ENCODE peak calls at places on chromosomes 16 and 17, in eight cellular contexts. N, C, H, J, U, G, M and X are unnamed samples.

GRCh38 chr17:29581583-29582253 is 7.7 kb downstream of the GIT1 start:
- DNase-seq in N (no peak), C (no peak), H (no peak), J (peak), U (no peak), G (no peak), M (no peak), X (peak)

GRCh38 chr17:33457477-33457876 is 164.4 kb upstream of the ASIC2 start:
- DNase-seq in N (no peak), C (no peak), H (no peak), J (no peak), U (no peak), G (no peak), M (no peak), X (no peak)

GRCh38 chr17:37764383-37764782 is 19.5 kb upstream of the HNF1B start:
- DNase-seq in N (no peak), C (no peak), H (no peak), J (no peak), U (no peak), G (no peak), M (no peak), X (no peak)

GRCh38 chr17:82234211-82235055 is 5.6 kb downstream of the SLC16A3 start:
- DNase-seq in N (no peak), C (no peak), H (no peak), J (peak), U (no peak), G (peak), M (no peak), X (no peak)

GRCh38 chr16:31453255-31454204 is 5.8 kb upstream of the ARMC5 start:
- DNase-seq in N (no peak), C (peak), H (no peak), J (peak), U (peak), G (peak), M (no peak), X (peak)

GRCh38 chr17:7177210-7177953 is 1.8 kb downstream of the ASGR1 start:
- DNase-seq in N (peak), C (peak), H (no peak), J (no peak), U (peak), G (peak), M (peak), X (peak)

GRCh38 chr16:51971184-51971583 is 575.8 kb downstream of the TOX3 start:
- DNase-seq in N (peak), C (no peak), H (no peak), J (no peak), U (no peak), G (no peak), M (no peak), X (no peak)

GRCh38 chr16:17561056-17561455 is 90.3 kb upstream of the XYLT1 start:
- DNase-seq in N (no peak), C (no peak), H (no peak), J (no peak), U (no peak), G (no peak), M (no peak), X (no peak)

GRCh38 chr16:88442811-88443576 is 10.1 kb upstream of the ZFPM1 start:
- DNase-seq in N (peak), C (peak), H (no peak), J (peak), U (peak), G (peak), M (peak), X (peak)

GRCh38 chr17:44757918-44758413 is 822 bp upstream of the ADAM11 start:
- DNase-seq in N (no peak), C (no peak), H (no peak), J (no peak), U (no peak), G (no peak), M (no peak), X (no peak)

GRCh38 chr16:11190585-11191565 is 65.1 kb downstream of the SOCS1 start:
- DNase-seq in N (no peak), C (no peak), H (no peak), J (no peak), U (no peak), G (no peak), M (no peak), X (no peak)

GRCh38 chr16:67967183-67967955 is 1.1 kb downstream of the SLC12A4 start:
- DNase-seq in N (no peak), C (no peak), H (no peak), J (peak), U (no peak), G (no peak), M (no peak), X (no peak)

GRCh38 chr17:75723201-75723930 is 2.1 kb downstream of the ITGB4 start:
- DNase-seq in N (no peak), C (peak), H (no peak), J (peak), U (no peak), G (no peak), M (no peak), X (no peak)

GRCh38 chr16:85206472-85207356 is 94.4 kb upstream of the CIBAR2 start:
- DNase-seq in N (no peak), C (peak), H (no peak), J (no peak), U (peak), G (no peak), M (no peak), X (peak)

GRCh38 chr17:45052052-45052772 is 780 bp upstream of the DCAKD start:
- DNase-seq in N (no peak), C (peak), H (no peak), J (peak), U (peak), G (peak), M (no peak), X (peak)

GRCh38 chr16:84897911-84898377 is 78.2 kb downstream of the CRISPLD2 start:
- DNase-seq in N (no peak), C (no peak), H (no peak), J (no peak), U (no peak), G (no peak), M (no peak), X (no peak)

GRCh38 chr17:77738666-77739531 is 219.6 kb upstream of the TNRC6C start:
- DNase-seq in N (no peak), C (no peak), H (no peak), J (peak), U (peak), G (no peak), M (peak), X (no peak)

GRCh38 chr17:32575865-32576264 is 89.1 kb downstream of the CDK5R1 start:
- DNase-seq in N (no peak), C (no peak), H (no peak), J (no peak), U (no peak), G (no peak), M (no peak), X (no peak)

GRCh38 chr17:8836821-8837426 is 30.6 kb downstream of the PIK3R6 start:
- DNase-seq in N (no peak), C (no peak), H (no peak), J (no peak), U (peak), G (no peak), M (no peak), X (no peak)

GRCh38 chr16:30951785-30952184 is 2.9 kb downstream of the ORAI3 start:
- DNase-seq in N (no peak), C (peak), H (no peak), J (peak), U (peak), G (no peak), M (peak), X (peak)

GRCh38 chr16:28986492-28986891 is 1.6 kb downstream of the LAT start:
- DNase-seq in N (no peak), C (no peak), H (no peak), J (no peak), U (no peak), G (no peak), M (no peak), X (no peak)

GRCh38 chr16:8571061-8571596 is 19.2 kb downstream of the TMEM114 start:
- DNase-seq in N (no peak), C (no peak), H (no peak), J (no peak), U (no peak), G (no peak), M (no peak), X (no peak)

GRCh38 chr16:55189975-55190636 is 133.9 kb upstream of the IRX6 start:
- DNase-seq in N (no peak), C (no peak), H (peak), J (no peak), U (no peak), G (no peak), M (no peak), X (no peak)

GRCh38 chr17:71511266-71511995 is 609.4 kb upstream of the SOX9 start:
- DNase-seq in N (no peak), C (no peak), H (no peak), J (no peak), U (no peak), G (no peak), M (no peak), X (no peak)

GRCh38 chr16:1871974-1872635 is at the start of gene MEIOB:
- DNase-seq in N (peak), C (peak), H (peak), J (peak), U (no peak), G (peak), M (no peak), X (peak)

GRCh38 chr17:7586673-7587419 is 3.0 kb downstream of the SOX15 start:
- DNase-seq in N (peak), C (peak), H (no peak), J (no peak), U (no peak), G (peak), M (no peak), X (no peak)

GRCh38 chr17:72135546-72136325 is 14.9 kb downstream of the SOX9 start:
- DNase-seq in N (no peak), C (no peak), H (no peak), J (no peak), U (no peak), G (no peak), M (no peak), X (no peak)

GRCh38 chr17:44108440-44109311 is 14.8 kb downstream of the HDAC5 start:
- DNase-seq in N (peak), C (peak), H (no peak), J (peak), U (peak), G (peak), M (peak), X (peak)

GRCh38 chr17:81037026-81037782 is 2.3 kb downstream of the BAIAP2 start:
- DNase-seq in N (no peak), C (no peak), H (no peak), J (no peak), U (peak), G (no peak), M (no peak), X (no peak)

GRCh38 chr16:89346869-89347268 is 129.4 kb downstream of the ZNF778 start:
- DNase-seq in N (no peak), C (no peak), H (no peak), J (no peak), U (no peak), G (no peak), M (no peak), X (peak)

GRCh38 chr17:19378416-19379293 is at the start of gene MAPK7:
- DNase-seq in N (no peak), C (peak), H (no peak), J (no peak), U (peak), G (peak), M (no peak), X (no peak)

GRCh38 chr17:50556803-50557202 is 3.7 kb upstream of the CACNA1G start:
- DNase-seq in N (no peak), C (no peak), H (no peak), J (no peak), U (no peak), G (no peak), M (no peak), X (no peak)

GRCh38 chr17:80313160-80313829 is 52.6 kb downstream of the RNF213 start:
- DNase-seq in N (no peak), C (no peak), H (no peak), J (peak), U (no peak), G (no peak), M (no peak), X (no peak)

GRCh38 chr17:39925282-39926134 is 1.9 kb downstream of the ORMDL3 start:
- DNase-seq in N (no peak), C (no peak), H (no peak), J (no peak), U (no peak), G (peak), M (no peak), X (no peak)

GRCh38 chr17:57603978-57604377 is 141.1 kb downstream of the CCDC182 start:
- DNase-seq in N (no peak), C (peak), H (no peak), J (no peak), U (no peak), G (no peak), M (no peak), X (no peak)

GRCh38 chr16:66309409-66309808 is 57.1 kb upstream of the CDH5 start:
- DNase-seq in N (no peak), C (no peak), H (no peak), J (no peak), U (no peak), G (no peak), M (no peak), X (no peak)

GRCh38 chr16:66311306-66311705 is 55.2 kb upstream of the CDH5 start:
- DNase-seq in N (no peak), C (no peak), H (no peak), J (no peak), U (no peak), G (no peak), M (no peak), X (no peak)

GRCh38 chr16:66318505-66318904 is 48.0 kb upstream of the CDH5 start:
- DNase-seq in N (no peak), C (no peak), H (no peak), J (no peak), U (no peak), G (no peak), M (no peak), X (no peak)

GRCh38 chr16:66320774-66321173 is 45.7 kb upstream of the CDH5 start:
- DNase-seq in N (no peak), C (no peak), H (no peak), J (no peak), U (no peak), G (no peak), M (no peak), X (no peak)

DNA sequence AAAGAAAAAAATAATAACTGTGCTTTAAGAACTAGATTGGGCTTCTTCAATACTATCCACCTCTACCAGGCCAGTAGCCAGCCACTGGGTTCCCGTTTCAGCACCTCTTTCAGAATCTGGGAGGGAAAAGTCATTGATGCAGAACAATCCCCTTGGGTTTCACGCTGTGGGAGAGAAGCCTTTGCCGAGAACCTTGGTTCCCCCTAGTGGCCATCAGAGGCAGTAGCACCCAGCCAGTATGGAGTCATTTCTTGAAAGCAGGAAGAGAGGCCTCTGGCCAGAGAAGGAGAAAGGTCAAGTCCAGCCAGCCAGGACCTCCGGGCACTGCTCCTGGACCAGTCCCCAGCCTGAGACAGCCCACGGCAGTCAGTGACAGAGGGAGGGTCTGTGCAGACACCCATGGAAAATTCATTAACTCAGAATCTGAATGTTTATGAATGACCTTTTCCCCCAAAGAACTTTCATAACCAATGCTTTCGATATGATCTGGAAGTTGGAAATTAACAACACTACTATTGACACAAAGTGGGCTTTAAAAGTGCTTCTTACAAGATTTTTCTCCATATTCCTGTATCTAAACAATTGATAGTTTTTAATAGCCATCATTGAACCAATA is 51.2 kb upstream of the CDH5 start:
- DNase-seq in N (peak), C (peak), H (peak), J (no peak), U (peak), G (peak), M (peak), X (peak)
- TF ChIP-seq EP300 in N (no peak), C (no peak), H (no peak), J (no peak), U (no peak), G (no peak), M (no peak), X (no peak)

GRCh38 chr16:58385218-58385773 is 7.0 kb upstream of the GINS3 start:
- DNase-seq in N (no peak), C (no peak), H (no peak), J (no peak), U (no peak), G (no peak), M (no peak), X (no peak)

GRCh38 chr16:58379736-58380135 is 12.5 kb upstream of the GINS3 start:
- DNase-seq in N (no peak), C (no peak), H (no peak), J (no peak), U (no peak), G (no peak), M (no peak), X (no peak)

GRCh38 chr16:58389724-58390123 is 2.5 kb upstream of the GINS3 start:
- DNase-seq in N (no peak), C (no peak), H (no peak), J (no peak), U (no peak), G (no peak), M (no peak), X (no peak)

GRCh38 chr16:58381661-58382060 is 10.6 kb upstream of the GINS3 start:
- DNase-seq in N (no peak), C (no peak), H (no peak), J (no peak), U (no peak), G (no peak), M (no peak), X (no peak)

GRCh38 chr16:58384437-58385055 is 7.7 kb upstream of the GINS3 start:
- DNase-seq in N (no peak), C (no peak), H (no peak), J (no peak), U (no peak), G (no peak), M (no peak), X (no peak)
- TF ChIP-seq POLR2A in N (no peak), C (no peak), H (no peak), J (no peak), U (no peak), G (no peak), M (no peak), X (no peak)

DNA sequence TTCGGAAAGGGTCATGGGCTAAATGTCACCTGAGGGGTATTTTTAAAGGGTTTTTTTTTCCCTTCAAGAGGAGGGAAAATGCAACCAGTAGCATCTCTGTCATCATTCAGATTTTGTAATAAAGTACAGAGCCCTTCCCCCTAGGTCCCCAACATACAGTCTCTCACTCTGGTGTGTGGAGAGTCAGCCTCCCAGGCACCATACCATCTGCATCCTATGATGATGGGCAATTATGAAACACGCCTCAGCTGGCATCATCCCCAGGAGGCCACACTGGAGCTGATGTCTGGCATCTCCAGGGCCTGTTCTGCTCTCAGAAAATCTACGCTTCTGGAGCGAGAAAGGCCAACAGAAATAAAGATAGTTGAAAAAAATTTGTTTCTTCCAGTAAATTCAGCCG is 32.0 kb downstream of the TBX4 start:
- DNase-seq in N (no peak), C (no peak), H (no peak), J (no peak), U (no peak), G (no peak), M (no peak), X (no peak)
- TF ChIP-seq EP300 in N (no peak), C (no peak), H (no peak), J (no peak), U (no peak), G (no peak), M (no peak), X (no peak)

DNA sequence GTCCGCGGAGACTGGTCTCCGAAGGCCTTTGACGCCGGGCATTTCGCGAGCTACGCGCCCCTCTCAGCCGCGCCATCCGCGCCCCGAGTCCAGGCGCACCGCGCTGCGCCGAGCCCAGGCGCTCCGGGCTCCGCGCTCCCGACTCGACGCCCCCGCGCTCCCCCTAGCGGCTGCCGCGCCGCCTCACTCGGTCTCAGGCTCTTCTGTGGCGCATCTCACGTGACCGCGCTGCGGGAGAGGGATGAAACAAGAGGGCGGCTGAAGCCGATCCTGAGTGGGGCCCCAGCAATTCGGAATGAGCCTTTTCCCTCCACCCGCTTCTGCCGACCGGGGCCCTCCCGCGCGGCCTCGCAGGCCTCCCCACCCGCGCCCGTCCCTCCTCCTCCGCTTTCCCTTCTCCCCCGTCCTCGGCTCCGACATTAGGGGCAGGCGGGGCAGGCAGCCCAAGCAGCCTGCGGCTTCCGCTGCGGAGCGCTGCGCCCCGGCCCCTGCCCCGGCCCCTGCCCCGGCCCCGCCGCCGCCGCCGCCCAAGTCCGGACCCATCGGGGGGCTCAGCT is 42.5 kb upstream of the AMZ2 start:
- DNase-seq in N (peak), C (peak), H (no peak), J (peak), U (peak), G (peak), M (peak), X (peak)
- TF ChIP-seq POLR2A in N (peak), C (peak), H (no peak), J (no peak), U (peak), G (peak), M (peak), X (peak)

GRCh38 chr16:19292186-19292585 is 6.7 kb downstream of the CLEC19A start:
- DNase-seq in N (no peak), C (no peak), H (no peak), J (no peak), U (no peak), G (no peak), M (no peak), X (no peak)

GRCh38 chr16:19297454-19297853 is 11.9 kb downstream of the CLEC19A start:
- DNase-seq in N (no peak), C (no peak), H (no peak), J (no peak), U (no peak), G (no peak), M (no peak), X (no peak)

GRCh38 chr16:19291459-19291858 is 5.9 kb downstream of the CLEC19A start:
- DNase-seq in N (no peak), C (no peak), H (no peak), J (no peak), U (no peak), G (no peak), M (no peak), X (no peak)

GRCh38 chr16:19295393-19295792 is 9.9 kb downstream of the CLEC19A start:
- DNase-seq in N (no peak), C (no peak), H (no peak), J (no peak), U (no peak), G (no peak), M (no peak), X (no peak)

GRCh38 chr16:19294156-19294649 is 8.7 kb downstream of the CLEC19A start:
- DNase-seq in N (no peak), C (peak), H (no peak), J (peak), U (peak), G (no peak), M (peak), X (no peak)
- TF ChIP-seq EP300 in N (no peak), C (no peak), H (no peak), J (no peak), U (no peak), G (no peak), M (peak), X (no peak)

GRCh38 chr16:64196444-64196843 is 925.4 kb downstream of the CDH11 start:
- DNase-seq in N (no peak), C (no peak), H (no peak), J (no peak), U (no peak), G (no peak), M (no peak), X (no peak)
- TF ChIP-seq POLR2A in N (no peak), C (no peak), H (no peak), J (no peak), U (no peak), G (no peak), M (no peak), X (no peak)